ENCODE peak calls at places on chromosomes 12 and 14, in four cellular contexts. F is sigmoid colon, E is stomach, U is prostate gland. G is an unnamed sample.

GRCh38 chr14:106094654-106095189 is 568.3 kb downstream of the TMEM121 start:
- DNase-seq in U (no peak), E (peak; percentile 27), F (no peak), G (peak; percentile 16)

GRCh38 chr12:28242888-28243633 is 52.8 kb downstream of the CCDC91 start:
- DNase-seq in F (no peak), U (no peak), E (peak; percentile 35), G (no peak)

GRCh38 chr12:68876471-68876870 is 56.5 kb downstream of the CPM start:
- DNase-seq in F (no peak), E (no peak), U (no peak), G (no peak)

GRCh38 chr12:67274186-67274585 is 5.0 kb downstream of the CAND1 start:
- DNase-seq in E (no peak), U (no peak), F (no peak), G (no peak)

GRCh38 chr12:104998423-104999346 is 12.6 kb downstream of the NOPCHAP1 start:
- DNase-seq in F (peak; percentile 60), E (peak; percentile 78), U (no peak), G (no peak)

GRCh38 chr12:18340796-18341195 is 79.5 kb downstream of the PIK3C2G start:
- DNase-seq in F (no peak), E (no peak), U (no peak), G (no peak)

GRCh38 chr12:24780969-24781368 is 167.9 kb downstream of the BCAT1 start:
- DNase-seq in U (no peak), F (no peak), E (no peak), G (no peak)

GRCh38 chr14:29109589-29109988 is 343.0 kb downstream of the FOXG1 start:
- DNase-seq in F (no peak), E (no peak), U (no peak), G (no peak)

GRCh38 chr12:28318273-28318672 is 128.0 kb downstream of the CCDC91 start:
- DNase-seq in U (no peak), F (no peak), E (no peak), G (peak; percentile 18)

GRCh38 chr14:104433401-104434213 is 146.0 kb upstream of the C14orf180 start:
- DNase-seq in U (no peak), F (peak; percentile 59), E (peak; percentile 24), G (no peak)

GRCh38 chr12:48175613-48176416 is 7.6 kb upstream of the CCDC184 start:
- DNase-seq in U (no peak), E (no peak), F (no peak), G (no peak)

GRCh38 chr14:95156765-95157194 is 549 bp downstream of the DICER1 start:
- DNase-seq in F (peak; percentile 79), U (peak; percentile 19), E (peak; percentile 46), G (no peak)

GRCh38 chr12:94795520-94795919 is 145.2 kb upstream of the TMCC3 start:
- DNase-seq in F (no peak), E (no peak), U (no peak), G (no peak)

GRCh38 chr14:22276913-22277816 is 311.9 kb downstream of the DAD1 start:
- DNase-seq in F (no peak), E (no peak), U (no peak), G (no peak)

GRCh38 chr14:105075364-105076295 is 10.4 kb upstream of the GPR132 start:
- DNase-seq in U (no peak), F (peak; percentile 64), E (no peak), G (peak; percentile 70)

GRCh38 chr14:59268858-59269257 is 80.4 kb downstream of the DAAM1 start:
- DNase-seq in U (no peak), E (no peak), F (no peak), G (no peak)

GRCh38 chr14:60944206-60944605 is 36.7 kb downstream of the TRMT5 start:
- DNase-seq in E (no peak), U (no peak), F (no peak), G (no peak)

GRCh38 chr12:59780605-59781135 is 184.8 kb downstream of the SLC16A7 start:
- DNase-seq in U (no peak), F (no peak), E (no peak), G (no peak)

GRCh38 chr14:65290830-65291229 is 121.7 kb upstream of the FUT8 start:
- DNase-seq in F (no peak), E (no peak), U (no peak), G (no peak)

GRCh38 chr12:127284021-127284420 is 982.9 kb upstream of the TMEM132C start:
- DNase-seq in U (no peak), F (no peak), E (no peak), G (no peak)

GRCh38 chr14:77071938-77072388 is 26.1 kb upstream of the CIPC start:
- DNase-seq in E (no peak), F (no peak), U (no peak), G (no peak)

GRCh38 chr12:11862794-11863193 is 207.9 kb upstream of the BCL2L14 start:
- DNase-seq in E (no peak), U (no peak), F (no peak), G (no peak)

GRCh38 chr14:52913271-52913670 is 37.6 kb downstream of the FERMT2 start:
- DNase-seq in U (no peak), E (no peak), F (no peak), G (no peak)

GRCh38 chr14:24241829-24242443 is 487 bp downstream of the TINF2 start:
- DNase-seq in U (peak; percentile 93), F (peak; percentile 97), E (peak; percentile 94), G (peak; percentile 95)

GRCh38 chr12:124595444-124595843 is 28.0 kb upstream of the NCOR2 start:
- DNase-seq in E (no peak), F (no peak), U (no peak), G (no peak)

GRCh38 chr12:5768171-5768879 is 176.7 kb downstream of the ANO2 start:
- DNase-seq in E (peak; percentile 75), U (no peak), F (no peak), G (no peak)
- TF ChIP-seq POLR2AphosphoS5 in E (no peak), U (no peak), F (no peak), G (no peak)

DNA sequence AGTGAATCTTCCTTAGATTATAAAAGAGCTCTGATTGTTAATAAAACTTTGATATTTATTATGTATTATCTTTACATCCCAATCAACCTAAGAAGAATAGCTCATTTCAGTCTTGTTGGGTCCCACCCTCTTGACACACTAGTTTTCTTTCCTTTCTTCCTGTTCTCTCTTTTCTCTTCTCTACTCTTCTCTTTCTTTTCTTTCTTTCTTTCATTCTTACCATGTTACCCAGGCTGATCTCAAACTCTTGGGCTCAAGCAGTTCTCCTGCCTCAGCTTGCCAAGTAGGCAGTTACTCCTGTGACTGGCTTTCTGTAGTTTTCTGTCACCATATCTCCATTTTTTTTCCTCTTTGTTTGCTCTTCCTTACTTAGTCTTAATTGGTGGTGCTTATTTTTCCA is 177.8 kb downstream of the MIPOL1 start:
- DNase-seq in E (no peak), U (no peak), F (no peak), G (no peak)
- TF ChIP-seq CTCF in E (no peak), U (no peak), F (no peak), G (no peak)

GRCh38 chr12:114671664-114672476 is 12.1 kb downstream of the TBX3 start:
- DNase-seq in E (no peak), U (no peak), F (no peak), G (no peak)
- H3K27me3 ChIP-seq in E (peaks cover 99% of the 10 kb centered on the region), U (no peaks in the 10 kb centered on the region), F (peaks cover 46% of the 10 kb centered on the region), G (peaks cover 46% of the 10 kb centered on the region)

GRCh38 chr14:54177861-54178591 is 218.8 kb upstream of the CDKN3 start:
- DNase-seq in F (no peak), U (no peak), E (no peak), G (no peak)

GRCh38 chr14:54177009-54177408 is 219.8 kb upstream of the CDKN3 start:
- DNase-seq in U (no peak), F (no peak), E (no peak), G (no peak)

GRCh38 chr14:54187439-54187838 is 209.4 kb upstream of the CDKN3 start:
- DNase-seq in E (no peak), U (no peak), F (no peak), G (no peak)

GRCh38 chr14:54186821-54187365 is 209.9 kb upstream of the CDKN3 start:
- DNase-seq in F (no peak), E (no peak), U (no peak), G (no peak)

DNA sequence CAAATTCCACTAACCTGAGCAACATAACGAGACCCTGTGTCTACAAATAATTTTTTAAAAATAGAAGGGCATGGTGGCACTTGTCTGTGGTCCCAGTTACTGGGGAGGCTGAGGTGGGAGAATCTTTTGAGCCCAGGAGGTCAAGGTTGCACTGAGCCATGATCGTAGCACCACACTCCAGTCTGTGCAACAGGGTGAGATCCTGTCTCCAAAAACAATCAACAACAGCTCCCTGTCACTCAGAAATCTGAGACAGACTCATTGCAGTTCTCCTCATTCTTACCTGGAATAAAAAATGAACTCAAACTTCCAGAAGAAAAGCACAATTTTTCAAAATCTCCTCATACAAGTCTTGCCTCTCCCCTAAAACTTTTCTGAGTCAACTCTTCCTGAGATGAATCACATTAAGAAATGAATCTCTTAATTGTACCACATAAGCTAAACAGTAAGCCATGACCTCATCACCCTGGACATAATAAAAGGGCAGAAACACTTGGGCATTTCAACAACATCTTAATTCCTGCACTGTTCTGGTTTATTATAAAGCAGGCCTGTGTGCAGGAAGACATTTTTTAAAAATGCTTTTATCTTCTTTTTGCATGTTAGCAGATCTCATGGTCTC is 214.3 kb upstream of the CDKN3 start:
- DNase-seq in F (no peak), E (no peak), U (no peak), G (no peak)
- TF ChIP-seq POLR2AphosphoS5 in F (no peak), E (no peak), U (no peak), G (no peak)

GRCh38 chr12:64696065-64696741 is 63.0 kb downstream of the GNS start:
- DNase-seq in E (no peak), U (no peak), F (no peak), G (no peak)
- TF ChIP-seq CTCF in E (no peak), U (peak; percentile 44), F (peak; percentile 31), G (no peak)

DNA sequence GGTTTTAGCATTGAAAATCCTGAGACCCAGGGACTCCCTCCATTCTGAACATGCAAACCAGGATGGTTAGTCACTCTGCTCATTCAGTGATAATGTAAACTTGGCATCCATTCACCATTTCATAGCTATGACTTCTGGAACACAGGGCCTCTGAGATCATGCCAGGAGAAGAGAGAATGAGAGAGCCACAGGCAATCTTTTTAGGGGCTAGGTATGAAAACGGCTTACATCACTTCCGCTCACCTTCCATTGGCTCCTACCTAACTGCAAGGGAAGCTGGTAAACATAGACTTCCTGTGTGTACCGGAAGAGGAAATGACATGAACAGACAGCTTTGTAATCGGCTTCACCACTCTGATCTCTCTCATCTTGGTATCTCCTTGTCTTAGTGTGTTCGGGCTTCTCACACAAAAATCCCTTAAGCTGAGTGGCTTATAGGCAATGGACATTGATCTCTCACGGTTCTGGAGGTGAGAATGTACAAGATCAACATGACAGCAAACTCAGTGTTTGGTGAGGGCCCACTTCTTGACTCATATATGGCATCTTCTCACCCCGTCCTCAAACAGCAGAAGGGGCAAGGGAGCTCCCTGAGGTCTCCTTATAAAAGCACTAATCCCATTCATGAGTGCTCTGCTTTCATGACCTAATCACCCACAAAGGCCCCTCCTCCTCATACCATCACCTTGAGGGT is 465.9 kb upstream of the TBX3 start:
- DNase-seq in E (no peak), F (no peak), U (no peak), G (no peak)
- H3K27me3 ChIP-seq in E (no peaks in the 10 kb centered on the region), F (no peaks in the 10 kb centered on the region), U (no peaks in the 10 kb centered on the region), G (no peaks in the 10 kb centered on the region)

DNA sequence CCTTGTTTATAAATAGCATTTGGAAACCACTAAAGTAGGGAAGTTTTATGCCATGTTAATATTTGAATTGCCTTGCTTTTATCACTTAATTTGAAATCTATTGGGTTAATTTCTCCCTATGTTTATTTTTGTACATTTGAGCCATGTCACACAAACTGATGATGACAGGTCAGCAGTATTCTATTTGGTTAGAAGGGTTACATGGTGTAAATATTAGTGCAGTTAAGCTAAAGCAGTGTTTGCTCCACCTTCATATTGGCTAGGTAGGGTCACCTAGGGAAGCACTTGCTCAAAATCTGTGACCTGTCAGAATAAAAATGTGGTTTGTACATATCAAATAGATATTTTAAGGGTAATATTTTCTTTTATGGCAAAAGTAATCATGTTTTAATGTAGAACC is 4.4 kb downstream of the RAN start:
- DNase-seq in U (no peak), E (no peak), F (no peak), G (peak; percentile 10)
- TF ChIP-seq POLR2AphosphoS5 in U (no peak), E (no peak), F (no peak), G (no peak)